ENCODE peak calls at places on chromosomes 4 and X, in five cellular contexts. T is lower lobe of right lung, N is astrocyte of the spinal cord, O is H1, V is retinal pigment epithelial cell. A is an unnamed sample.

GRCh38 chr4:155353923-155354540 is 22.7 kb downstream of the MAP9 start:
- DNase-seq in V (peak; percentile 10), N (peak; percentile 60), O (peak; percentile 78), T (peak; percentile 70), A (peak; percentile 80)

GRCh38 chrX:11188664-11189063 is 77.5 kb downstream of the HCCS start:
- DNase-seq in O (no peak), N (no peak), V (no peak), T (no peak), A (no peak)

GRCh38 chr4:158484173-158484885 is 37.4 kb upstream of the RXFP1 start:
- DNase-seq in T (no peak), V (no peak), N (peak; percentile 44), O (no peak), A (no peak)

GRCh38 chr4:149993030-149993429 is 85.2 kb upstream of the DCLK2 start:
- DNase-seq in N (peak; percentile 61), T (no peak), O (no peak), V (no peak), A (no peak)

GRCh38 chr4:1511441-1512041 is 105.3 kb upstream of the NKX1-1 start:
- DNase-seq in O (no peak), V (peak; percentile 20), N (peak; percentile 21), T (peak; percentile 46), A (peak; percentile 16)

GRCh38 chr4:122796801-122797404 is 29.7 kb upstream of the FGF2 start:
- DNase-seq in V (no peak), O (peak; percentile 57), N (no peak), T (no peak), A (no peak)

GRCh38 chr4:153166971-153167501 is 37.2 kb upstream of the TRIM2 start:
- DNase-seq in O (no peak), N (peak; percentile 81), T (no peak), V (no peak), A (peak; percentile 80)

GRCh38 chr4:134691915-134692314 is 490.3 kb upstream of the PABPC4L start:
- DNase-seq in V (peak; percentile 16), O (no peak), T (no peak), N (peak; percentile 31), A (peak; percentile 8)

GRCh38 chr4:55125087-55125721 is at the start of gene KDR:
- DNase-seq in N (peak; percentile 56), T (peak; percentile 54), O (peak; percentile 91), V (no peak), A (peak; percentile 63)

GRCh38 chrX:69618803-69619202 is 2.9 kb downstream of the EDA start:
- DNase-seq in N (no peak), O (no peak), T (no peak), V (no peak), A (peak; percentile 55)

GRCh38 chrX:103927633-103928032 is 34.8 kb upstream of the TMSB15B start:
- DNase-seq in T (no peak), V (no peak), N (no peak), O (no peak), A (no peak)

GRCh38 chr4:149347139-149347538 is 468.5 kb downstream of the IQCM start:
- DNase-seq in T (no peak), V (no peak), O (no peak), N (no peak), A (peak; percentile 52)

GRCh38 chr4:170979736-170980135 is 833.5 kb upstream of the GALNTL6 start:
- DNase-seq in T (no peak), V (no peak), O (no peak), N (peak; percentile 58), A (no peak)

GRCh38 chrX:45851434-45851991 is 650.8 kb upstream of the DIPK2B start:
- DNase-seq in V (no peak), T (peak; percentile 44), O (peak; percentile 65), N (no peak), A (no peak)

GRCh38 chr4:27844359-27844758 is 983.7 kb downstream of the STIM2 start:
- DNase-seq in T (no peak), V (no peak), N (no peak), O (no peak), A (no peak)

GRCh38 chrX:49164589-49165360 is 2.2 kb downstream of the MAGIX start:
- DNase-seq in V (no peak), O (no peak), T (no peak), N (no peak), A (no peak)

GRCh38 chrX:49166914-49167739 is 4.6 kb downstream of the MAGIX start:
- DNase-seq in O (peak; percentile 55), V (no peak), T (peak; percentile 78), N (peak; percentile 87), A (peak; percentile 79)

GRCh38 chrX:49163555-49164419 is 1.2 kb downstream of the MAGIX start:
- DNase-seq in N (peak; percentile 76), T (peak; percentile 91), O (peak; percentile 85), V (no peak), A (peak; percentile 85)

GRCh38 chrX:49167740-49168108 is 4.0 kb upstream of the PLP2 start:
- DNase-seq in T (no peak), N (no peak), V (no peak), O (no peak), A (no peak)

GRCh38 chrX:49165901-49166881 is 3.6 kb downstream of the MAGIX start:
- DNase-seq in O (peak; percentile 81), T (peak; percentile 86), V (no peak), N (peak; percentile 77), A (peak; percentile 76)
- TF ChIP-seq CTCF in O (no peak), T (peak; percentile 29), V (peak; percentile 32), N (peak; percentile 12), A (no peak)

GRCh38 chr4:76066546-76066945 is 8.0 kb upstream of the ART3 start:
- DNase-seq in N (no peak), V (no peak), O (no peak), T (no peak), A (no peak)
- H3K4me3 ChIP-seq in N (no peak overlapping the region), V (no peak overlapping the region), O (no peak overlapping the region), T (no peak overlapping the region), A (no peak overlapping the region)

GRCh38 chrX:139905743-139906142 is 27.1 kb downstream of the ATP11C start:
- DNase-seq in O (no peak), N (no peak), V (no peak), T (no peak), A (no peak)

GRCh38 chrX:139905041-139905440 is 27.8 kb downstream of the ATP11C start:
- DNase-seq in T (no peak), N (no peak), V (no peak), O (no peak), A (peak; percentile 23)

GRCh38 chrX:139907078-139907477 is 25.8 kb downstream of the ATP11C start:
- DNase-seq in O (no peak), T (no peak), N (no peak), V (no peak), A (no peak)

GRCh38 chrX:139902559-139902958 is 30.3 kb downstream of the ATP11C start:
- DNase-seq in O (no peak), T (no peak), V (no peak), N (no peak), A (no peak)

DNA sequence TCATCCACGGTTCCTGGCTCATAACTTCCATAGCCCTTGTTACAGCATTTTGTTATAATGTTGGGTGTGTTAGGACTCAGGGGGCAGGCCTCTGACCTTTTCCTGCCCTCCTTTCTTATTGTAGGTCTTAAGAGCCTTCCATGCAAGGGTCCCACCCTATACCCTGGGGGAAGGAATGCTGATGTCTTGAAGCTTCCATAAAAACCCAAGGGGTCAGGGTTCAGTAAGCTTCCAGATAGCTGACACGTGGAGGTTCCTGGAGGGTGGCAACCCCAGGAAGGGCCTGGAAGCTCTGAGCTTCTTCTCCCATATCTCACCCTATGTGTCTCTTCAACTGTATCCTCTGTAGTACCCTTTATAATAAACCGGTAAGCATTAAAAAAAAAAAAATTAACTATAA is 29.6 kb downstream of the ATP11C start:
- DNase-seq in V (no peak), T (no peak), O (no peak), N (no peak), A (no peak)
- TF ChIP-seq CTCF in V (no peak), T (no peak), O (no peak), N (no peak), A (no peak)

DNA sequence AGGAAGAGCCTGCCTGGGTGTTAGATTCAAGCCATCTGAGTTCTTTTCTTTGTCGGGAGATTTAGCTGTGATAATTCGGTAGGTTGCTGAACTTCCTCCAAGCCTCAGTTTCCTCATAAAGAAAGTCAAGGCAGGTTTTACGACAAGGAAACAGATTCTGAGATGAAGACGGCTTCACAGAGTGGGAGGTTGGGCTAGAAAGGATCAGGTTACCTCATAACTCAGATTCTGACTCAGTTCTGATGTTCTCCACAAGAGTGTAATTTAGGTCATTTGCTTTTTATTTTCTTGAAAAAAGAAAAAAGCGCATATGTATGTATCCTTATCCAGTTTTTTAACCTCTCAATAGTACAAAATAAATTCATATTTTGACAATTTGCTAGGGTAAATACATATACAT is 47.2 kb upstream of the ELOVL6 start:
- DNase-seq in V (no peak), N (peak; percentile 42), T (no peak), O (no peak), A (peak; percentile 23)
- H3K4me3 ChIP-seq in V (no peak overlapping the region), N (no peak overlapping the region), T (no peak overlapping the region), O (no peak overlapping the region), A (no peak overlapping the region)

DNA sequence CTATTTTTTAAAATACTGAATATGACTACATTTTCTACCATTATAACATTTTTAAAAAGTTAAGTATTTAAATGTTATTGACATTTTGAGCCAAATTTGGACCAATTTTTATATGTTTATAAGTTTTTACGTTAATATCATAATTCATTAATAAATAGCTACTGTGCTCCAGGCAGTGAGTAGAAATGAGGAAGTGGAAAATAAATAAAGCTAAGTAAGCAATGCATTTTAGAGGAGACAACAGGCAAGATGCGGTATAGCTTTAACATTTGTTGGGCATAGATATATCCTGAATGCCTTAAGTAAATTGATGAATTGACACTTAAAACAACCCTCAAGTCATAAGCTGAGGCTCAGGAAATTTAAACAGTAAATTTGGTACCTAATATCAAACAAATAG is 474.8 kb downstream of the PCDH10 start:
- DNase-seq in N (no peak), V (no peak), O (no peak), T (no peak), A (no peak)
- TF ChIP-seq CTCF in N (no peak), V (no peak), O (no peak), T (no peak), A (no peak)

A was measured in fibroblast of pulmonary artery.